ENCODE peak calls at places on chromosome X, in ten cellular contexts. N, V, T, D, Y, R, B, C, J and W are unnamed samples.

GRCh38 chrX:11665144-11666040 is at the start of gene ARHGAP6:
- DNase-seq in B (peak; percentile 50), J (peak; percentile 11), C (peak; percentile 44), D (peak; percentile 49), V (peak; percentile 82), T (no peak), R (peak; percentile 66), Y (peak; percentile 60), N (no peak), W (no peak)

GRCh38 chrX:136121788-136122187 is 25.5 kb upstream of the FHL1 start:
- DNase-seq in D (no peak), V (peak; percentile 2), B (no peak), T (no peak), N (no peak), Y (no peak), J (no peak), C (no peak), R (no peak), W (no peak)

GRCh38 chrX:130108647-130109428 is 1.5 kb downstream of the ELF4 start:
- DNase-seq in C (peak; percentile 70), N (peak; percentile 53), J (no peak), Y (peak; percentile 39), V (no peak), D (peak; percentile 80), B (no peak), R (no peak), T (peak; percentile 76), W (no peak)

GRCh38 chrX:69323786-69324720 is 158.8 kb upstream of the PJA1 start:
- DNase-seq in D (no peak), B (no peak), N (no peak), C (no peak), Y (no peak), V (no peak), T (no peak), R (no peak), J (no peak), W (no peak)

GRCh38 chrX:106917830-106918500 is 2.2 kb upstream of the CLDN2 start:
- DNase-seq in D (no peak), J (peak; percentile 57), T (peak; percentile 60), B (no peak), Y (no peak), N (no peak), R (no peak), V (peak; percentile 80), C (no peak), W (no peak)

GRCh38 chrX:152810403-152810802 is 20.2 kb downstream of the CETN2 start:
- DNase-seq in Y (no peak), R (no peak), V (no peak), N (no peak), B (no peak), J (no peak), D (no peak), C (no peak), T (no peak), W (no peak)

GRCh38 chrX:104130808-104131207 is 18.5 kb downstream of the ZCCHC18 start:
- DNase-seq in V (no peak), D (no peak), B (no peak), C (no peak), J (no peak), R (no peak), T (no peak), N (no peak), Y (no peak), W (no peak)

GRCh38 chrX:115562492-115562872 is 1.5 kb downstream of the PLS3 start:
- DNase-seq in T (peak; percentile 19), V (peak; percentile 68), J (no peak), Y (no peak), D (no peak), C (no peak), R (no peak), N (no peak), B (no peak), W (no peak)

GRCh38 chrX:129823115-129823514 is 20.6 kb downstream of the ZDHHC9 start:
- DNase-seq in V (peak; percentile 65), Y (no peak), R (no peak), J (peak; percentile 22), C (no peak), N (peak; percentile 71), D (no peak), T (peak; percentile 36), B (peak; percentile 37), W (no peak)

DNA sequence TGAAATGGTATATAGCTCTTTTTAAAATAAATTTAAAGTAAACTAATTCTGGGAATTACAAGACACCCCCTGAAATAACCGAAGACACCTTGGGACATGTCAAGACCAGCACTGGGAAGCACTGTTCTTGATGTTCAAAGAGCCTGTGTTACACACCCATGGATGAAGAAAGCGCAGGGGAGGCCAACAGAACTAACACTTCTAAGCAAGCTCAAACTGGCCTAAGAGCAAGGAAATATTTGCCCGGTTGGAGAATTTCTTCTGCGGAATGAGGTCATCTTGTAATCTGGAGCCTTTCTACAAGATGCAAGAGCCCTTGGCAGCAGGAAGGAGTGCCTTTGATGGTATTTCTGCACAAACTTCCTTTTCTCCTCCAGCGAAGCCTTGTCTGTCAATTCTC is 9.3 kb upstream of the EFHC2 start:
- DNase-seq in T (no peak), B (no peak), V (peak; percentile 25), N (no peak), R (no peak), J (no peak), D (no peak), Y (no peak), C (no peak), W (no peak)
- H3K27ac ChIP-seq in T (no peak overlapping the region), B (no peak overlapping the region), V (no peak overlapping the region), N (no peak overlapping the region), R (peak overlapping the region; percentile 60), J (no peak overlapping the region), D (no peak overlapping the region), Y (no peak overlapping the region), C (no peak overlapping the region), W (peak overlapping the region; percentile 45)

GRCh38 chrX:16547644-16548043 is 102.3 kb upstream of the S100G start:
- DNase-seq in D (no peak), J (no peak), C (no peak), T (no peak), V (no peak), B (no peak), N (no peak), Y (no peak), R (no peak), W (no peak)
- H3K4me1 ChIP-seq in D (no peaks in the 10 kb centered on the region), J (no peaks in the 10 kb centered on the region), C (no peaks in the 10 kb centered on the region), T (no peaks in the 10 kb centered on the region), V (no peaks in the 10 kb centered on the region), B (no peaks in the 10 kb centered on the region), N (no peaks in the 10 kb centered on the region), Y (no peaks in the 10 kb centered on the region), R (no peaks in the 10 kb centered on the region), W (peaks cover under 1% of the 10 kb centered on the region)

GRCh38 chrX:140917354-140918115 is 84.9 kb upstream of the SPANXB1 start:
- DNase-seq in J (no peak), T (no peak), C (no peak), N (no peak), V (peak; percentile 6), B (no peak), R (no peak), D (no peak), Y (no peak), W (no peak)

GRCh38 chrX:140916891-140917290 is 85.5 kb upstream of the SPANXB1 start:
- DNase-seq in C (no peak), J (no peak), D (no peak), N (no peak), Y (no peak), T (no peak), R (no peak), V (no peak), B (no peak), W (no peak)

GRCh38 chrX:140923118-140923517 is 79.3 kb upstream of the SPANXB1 start:
- DNase-seq in C (no peak), J (no peak), T (no peak), Y (no peak), R (no peak), N (no peak), D (no peak), V (no peak), B (no peak), W (no peak)

GRCh38 chrX:140913802-140914501 is 88.4 kb upstream of the SPANXB1 start:
- DNase-seq in C (no peak), B (no peak), N (no peak), V (peak; percentile 4), Y (no peak), R (no peak), D (no peak), T (no peak), J (no peak), W (no peak)

DNA sequence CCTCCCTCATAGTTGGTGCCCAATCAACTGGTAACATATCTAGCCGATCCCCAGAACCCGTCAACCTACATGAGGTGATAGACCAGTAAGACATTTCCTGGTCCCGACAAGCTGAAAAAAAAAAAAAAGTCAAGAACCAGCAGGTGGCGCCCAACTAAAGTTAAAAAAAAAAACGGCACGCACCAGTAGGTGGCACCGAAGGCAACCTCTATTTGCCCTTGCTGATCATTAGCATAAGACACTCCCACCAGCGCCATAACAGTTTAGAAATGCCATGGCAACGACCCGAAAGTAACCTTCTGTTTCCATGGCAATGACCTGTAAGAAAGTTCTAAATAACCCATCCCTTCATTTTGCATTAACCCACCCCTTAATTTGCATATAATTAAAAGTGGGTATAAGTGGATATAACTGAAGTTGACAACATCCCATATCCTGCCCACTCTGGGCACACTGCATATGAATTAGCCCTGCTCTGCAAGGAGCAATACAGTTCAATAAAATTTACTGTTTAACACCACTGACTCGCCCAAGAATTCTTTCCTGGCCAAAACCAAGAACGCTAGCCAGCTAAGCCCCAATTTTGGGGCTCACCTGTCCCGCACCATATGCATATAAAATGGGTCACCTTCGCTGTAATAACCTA is 83.9 kb upstream of the SPANXB1 start:
- DNase-seq in R (no peak), Y (no peak), B (peak; percentile 41), N (peak; percentile 71), J (peak; percentile 59), V (peak; percentile 82), T (peak; percentile 10), C (no peak), D (no peak), W (no peak)
- TF ChIP-seq CTCF in R (peak; percentile 17), Y (peak; percentile 31), B (peak; percentile 53), N (peak; percentile 87), J (peak; percentile 55), V (peak; percentile 57), T (peak; percentile 88), C (peak; percentile 33), D (no peak), W (peak; percentile 66)

GRCh38 chrX:108126661-108127060 is 35.1 kb downstream of the ATG4A start:
- DNase-seq in R (no peak), B (no peak), D (no peak), T (no peak), C (no peak), N (no peak), V (peak; percentile 36), Y (no peak), J (no peak), W (no peak)

GRCh38 chrX:108131471-108131870 is 39.9 kb downstream of the ATG4A start:
- DNase-seq in D (no peak), C (no peak), V (peak; percentile 47), J (no peak), N (no peak), Y (no peak), R (no peak), T (peak; percentile 9), B (no peak), W (no peak)

GRCh38 chrX:108134724-108135123 is 43.1 kb downstream of the ATG4A start:
- DNase-seq in T (no peak), D (no peak), V (no peak), C (no peak), N (no peak), B (no peak), Y (no peak), J (no peak), R (no peak), W (no peak)

GRCh38 chrX:108130889-108131288 is 39.3 kb downstream of the ATG4A start:
- DNase-seq in J (no peak), V (no peak), B (no peak), R (no peak), Y (no peak), N (no peak), D (no peak), C (no peak), T (no peak), W (no peak)

GRCh38 chrX:108132034-108132433 is 40.5 kb downstream of the ATG4A start:
- DNase-seq in Y (no peak), J (no peak), R (no peak), B (no peak), V (no peak), D (no peak), T (no peak), C (no peak), N (no peak), W (no peak)
- H3K27ac ChIP-seq in Y (peak overlapping the region; percentile 79), J (no peak overlapping the region), R (no peak overlapping the region), B (no peak overlapping the region), V (no peak overlapping the region), D (no peak overlapping the region), T (no peak overlapping the region), C (no peak overlapping the region), N (no peak overlapping the region), W (no peak overlapping the region)